ENCODE peak calls at places on chromosome 2, in six cellular contexts. H, M, Z, F, D and O are unnamed samples.

GRCh38 chr2:50957880-50958279 is 74.1 kb downstream of the NRXN1 start:
- DNase-seq in H (no peak), M (no peak), Z (no peak), F (no peak), D (no peak), O (no peak)

GRCh38 chr2:625415-626135 is 51.6 kb downstream of the TMEM18 start:
- DNase-seq in H (no peak), M (no peak), Z (no peak), F (no peak), D (no peak), O (peak)

GRCh38 chr2:9737053-9737875 is 106.0 kb upstream of the TAF1B start:
- DNase-seq in H (no peak), M (no peak), Z (no peak), F (no peak), D (no peak), O (no peak)

GRCh38 chr2:74238879-74239278 is 40.5 kb downstream of the MTHFD2 start:
- DNase-seq in H (no peak), M (no peak), Z (no peak), F (no peak), D (peak), O (no peak)

GRCh38 chr2:128489580-128490273 is 171.1 kb upstream of the HS6ST1 start:
- DNase-seq in H (no peak), M (no peak), Z (no peak), F (no peak), D (no peak), O (peak)

GRCh38 chr2:138272524-138273210 is 228.9 kb upstream of the SPOPL start:
- DNase-seq in H (no peak), M (no peak), Z (no peak), F (peak), D (no peak), O (no peak)

GRCh38 chr2:166972418-166972817 is 84.1 kb downstream of the XIRP2 start:
- DNase-seq in H (no peak), M (no peak), Z (no peak), F (no peak), D (no peak), O (no peak)

GRCh38 chr2:29940706-29941105 is 19.3 kb upstream of the ALK start:
- DNase-seq in H (no peak), M (no peak), Z (no peak), F (no peak), D (peak), O (no peak)

GRCh38 chr2:200065477-200065876 is 110.1 kb downstream of the MAIP1 start:
- DNase-seq in H (no peak), M (no peak), Z (no peak), F (no peak), D (no peak), O (no peak)

GRCh38 chr2:234795272-234795920 is 156.4 kb upstream of the SH3BP4 start:
- DNase-seq in H (no peak), M (no peak), Z (no peak), F (no peak), D (no peak), O (no peak)

GRCh38 chr2:171086352-171087290 is 74.1 kb downstream of the TLK1 start:
- DNase-seq in H (peak), M (no peak), Z (no peak), F (no peak), D (no peak), O (no peak)

GRCh38 chr2:223306371-223306770 is 254.4 kb downstream of the KCNE4 start:
- DNase-seq in H (no peak), M (no peak), Z (no peak), F (no peak), D (no peak), O (no peak)

GRCh38 chr2:158845869-158846268 is 50.8 kb downstream of the DAPL1 start:
- DNase-seq in H (no peak), M (no peak), Z (no peak), F (no peak), D (no peak), O (no peak)

GRCh38 chr2:28394331-28394877 is 1.7 kb downstream of the FOSL2 start:
- DNase-seq in H (peak), M (peak), Z (peak), F (peak), D (peak), O (no peak)

GRCh38 chr2:178650554-178650953 is 156.7 kb downstream of the TTN start:
- DNase-seq in H (no peak), M (no peak), Z (no peak), F (no peak), D (no peak), O (no peak)

GRCh38 chr2:228615501-228615900 is 434.0 kb upstream of the SPHKAP start:
- DNase-seq in H (no peak), M (no peak), Z (no peak), F (no peak), D (no peak), O (no peak)

GRCh38 chr2:168889635-168890005 is 610 bp downstream of the SPC25 start:
- DNase-seq in H (no peak), M (no peak), Z (no peak), F (no peak), D (no peak), O (no peak)

GRCh38 chr2:168894101-168894500 is 3.9 kb upstream of the SPC25 start:
- DNase-seq in H (no peak), M (no peak), Z (no peak), F (no peak), D (no peak), O (no peak)

GRCh38 chr2:168892327-168892726 is 2.1 kb upstream of the SPC25 start:
- DNase-seq in H (no peak), M (no peak), Z (no peak), F (no peak), D (no peak), O (no peak)

GRCh38 chr2:168894720-168895119 is 4.5 kb upstream of the SPC25 start:
- DNase-seq in H (no peak), M (no peak), Z (no peak), F (no peak), D (no peak), O (no peak)

DNA sequence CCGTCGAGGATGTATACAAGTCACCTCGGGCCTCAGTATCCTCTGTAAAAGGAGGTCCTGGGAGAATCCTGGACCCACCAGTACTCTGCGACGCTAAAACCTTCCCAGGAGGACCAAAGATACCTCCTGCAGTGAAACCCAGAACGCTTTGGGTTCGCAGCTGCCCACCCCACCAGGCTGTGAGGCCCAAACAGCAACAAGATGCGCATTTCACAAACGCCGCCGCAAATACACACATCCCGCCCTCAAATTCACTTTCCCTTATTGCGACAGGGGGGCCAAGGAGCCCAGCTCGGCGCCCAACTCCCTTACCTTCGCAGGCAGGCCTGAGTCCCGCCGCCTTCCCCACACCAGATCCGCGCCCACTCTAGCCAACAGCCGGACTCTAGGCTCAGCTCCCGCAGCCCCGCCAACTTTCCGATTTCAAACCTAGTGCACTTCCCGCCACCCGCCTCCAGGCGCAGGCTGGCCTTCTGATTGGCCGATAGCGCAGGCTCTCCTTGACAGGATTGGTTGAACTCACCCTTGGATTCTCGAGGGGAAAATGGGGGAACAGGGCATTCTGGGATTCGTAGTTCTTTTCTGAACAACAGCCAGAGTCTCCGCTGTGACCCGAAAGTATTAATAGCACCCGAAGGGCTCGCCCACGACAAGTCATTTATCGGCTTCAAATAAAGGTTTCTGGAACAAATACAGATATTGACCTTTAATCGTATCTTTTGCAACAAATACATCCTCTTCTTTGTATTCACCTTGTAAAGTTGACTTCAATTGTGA is at the start of gene SPC25:
- DNase-seq in H (peak), M (peak), Z (peak), F (peak), D (peak), O (peak)
- TF ChIP-seq POLR2A in H (no peak), M (no peak), Z (no peak), F (no peak), D (no peak), O (no peak)

DNA sequence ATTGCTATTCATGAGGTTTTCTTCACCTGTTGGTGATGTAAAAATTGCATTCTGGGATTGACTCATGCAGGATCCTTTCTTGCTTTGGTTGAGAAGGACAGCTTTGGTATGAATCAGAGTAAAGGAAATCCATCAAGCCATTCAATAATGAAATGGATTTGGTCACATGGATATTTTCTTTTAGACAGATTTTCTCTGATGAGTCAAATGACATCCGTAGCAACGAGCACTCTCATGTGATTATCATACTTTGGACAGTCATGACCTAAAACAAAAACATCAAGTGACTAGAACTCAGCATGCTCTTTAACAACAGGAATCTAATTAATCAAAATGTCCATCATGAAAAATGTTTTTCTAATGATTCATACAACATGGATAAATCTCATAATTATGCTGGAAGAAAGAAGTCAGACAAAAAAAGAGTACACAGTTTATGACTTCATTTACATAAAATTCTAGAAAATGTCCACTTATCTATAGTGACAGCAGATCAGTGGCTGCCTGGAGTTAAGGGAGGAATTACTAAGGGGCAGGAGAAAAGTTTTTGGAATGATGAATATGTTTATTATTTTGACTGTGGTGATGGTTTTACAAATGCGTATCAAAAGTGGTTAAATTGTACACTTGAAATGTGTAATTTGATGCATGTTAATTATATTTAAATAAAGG is 30.7 kb downstream of the TRAK2 start:
- DNase-seq in H (no peak), M (no peak), Z (no peak), F (no peak), D (no peak), O (no peak)
- TF ChIP-seq POLR2AphosphoS5 in H (no peak), M (no peak), Z (no peak), F (no peak), D (no peak), O (no peak)

GRCh38 chr2:101111917-101112771 is 39.0 kb downstream of the TBC1D8 start:
- DNase-seq in H (no peak), M (no peak), Z (no peak), F (no peak), D (peak), O (no peak)

GRCh38 chr2:101114268-101114783 is 36.9 kb downstream of the TBC1D8 start:
- DNase-seq in H (no peak), M (no peak), Z (no peak), F (no peak), D (no peak), O (no peak)

GRCh38 chr2:101111262-101111838 is 39.8 kb downstream of the TBC1D8 start:
- DNase-seq in H (no peak), M (no peak), Z (no peak), F (no peak), D (no peak), O (no peak)

GRCh38 chr2:101113441-101114267 is 37.5 kb downstream of the TBC1D8 start:
- DNase-seq in H (peak), M (no peak), Z (no peak), F (no peak), D (no peak), O (no peak)

DNA sequence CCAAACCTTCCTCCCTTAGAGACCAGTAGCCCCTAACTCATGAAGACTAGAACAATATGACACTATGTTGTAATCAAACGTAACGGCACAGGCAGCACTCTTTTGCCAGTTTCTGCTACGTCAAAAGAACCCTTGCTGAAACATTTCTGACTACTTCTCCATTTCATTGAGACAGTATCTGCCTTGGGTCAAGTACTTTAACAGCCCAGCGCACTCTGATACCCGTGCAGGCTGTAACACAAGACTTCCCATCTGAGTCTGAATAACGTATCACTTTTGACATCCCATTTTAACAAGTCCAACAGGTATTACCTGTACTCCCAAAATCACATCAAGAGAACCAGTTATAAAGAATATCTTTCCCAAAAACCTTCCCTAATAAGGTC is 38.4 kb downstream of the TBC1D8 start:
- DNase-seq in H (no peak), M (no peak), Z (no peak), F (no peak), D (no peak), O (no peak)
- H3K4me3 ChIP-seq in H (no peak), M (no peak), Z (no peak), F (no peak), D (no peak), O (no peak)

DNA sequence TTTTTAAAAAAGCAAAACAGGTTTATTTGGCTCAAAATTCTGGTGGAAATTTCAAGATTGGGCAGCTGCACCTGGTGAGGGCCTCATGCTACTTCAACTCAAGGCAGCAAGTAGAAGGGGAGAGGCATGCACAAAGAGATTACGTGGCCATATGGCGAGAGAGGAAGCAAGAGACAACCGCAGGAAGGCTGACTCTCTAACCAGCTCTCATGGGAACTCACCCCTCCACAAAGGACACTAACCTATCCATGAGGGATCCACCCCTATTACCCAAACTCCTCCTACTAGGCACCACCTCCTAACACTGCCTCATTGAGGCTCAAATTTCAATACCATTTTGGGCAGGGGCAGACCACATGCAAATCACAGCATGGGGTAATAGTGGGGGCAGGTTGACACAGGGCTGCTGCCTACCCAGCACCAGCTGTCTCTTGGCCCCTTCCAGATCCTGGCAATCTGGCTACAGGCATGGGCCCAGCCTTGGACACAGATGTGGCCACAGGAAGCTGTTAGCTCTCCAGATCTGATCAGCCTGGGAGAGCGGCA is 2.0 kb upstream of the CAPN10 start:
- DNase-seq in H (no peak), M (no peak), Z (peak), F (no peak), D (no peak), O (no peak)
- TF ChIP-seq POLR2A in H (no peak), M (no peak), Z (no peak), F (no peak), D (no peak), O (no peak)